ENCODE peak calls at places on chromosomes 3 and 15, in four cellular contexts. A is NCI-H345; X is stimulated activated CD8-positive, alpha-beta memory T cell treated with anti-CD3 and anti-CD28 coated beads, Interleukin-15, amount 100 ng/mL, for 4 hours; H is cortex of kidney. F is an unnamed sample.

GRCh38 chr3:111538111-111538510 is 3.9 kb upstream of the CD96 start:
- DNase-seq in A (no peak), X (no peak), H (no peak), F (no peak)

GRCh38 chr15:52808441-52808840 is 18.3 kb upstream of the ONECUT1 start:
- DNase-seq in A (no peak), X (no peak), H (no peak), F (no peak)

GRCh38 chr3:17111556-17111955 is 226.8 kb downstream of the PLCL2 start:
- DNase-seq in A (no peak), X (no peak), H (no peak), F (no peak)

GRCh38 chr3:160133757-160134156 is 91.5 kb upstream of the C3orf80 start:
- DNase-seq in A (no peak), X (no peak), H (no peak), F (no peak)

GRCh38 chr3:123605789-123606234 is 21.0 kb upstream of the HACD2 start:
- DNase-seq in A (no peak), X (no peak), H (no peak), F (no peak)

GRCh38 chr3:115692887-115693524 is 69.7 kb downstream of the GAP43 start:
- DNase-seq in A (peak), X (peak), H (no peak), F (peak)

GRCh38 chr3:146501752-146502151 is 32.4 kb upstream of the PLSCR2 start:
- DNase-seq in A (no peak), X (no peak), H (no peak), F (no peak)

GRCh38 chr15:85495542-85495941 is 115.1 kb downstream of the AKAP13 start:
- DNase-seq in A (no peak), X (no peak), H (no peak), F (no peak)

GRCh38 chr3:16740531-16740930 is 135.3 kb upstream of the DAZL start:
- DNase-seq in A (no peak), X (no peak), H (no peak), F (no peak)

GRCh38 chr15:31273258-31273941 is 53.2 kb upstream of the KLF13 start:
- DNase-seq in A (no peak), X (no peak), H (no peak), F (no peak)

GRCh38 chr3:14822875-14823807 is 4.4 kb downstream of the FGD5 start:
- DNase-seq in A (peak), X (no peak), H (no peak), F (no peak)

GRCh38 chr15:88467935-88468528 is 524 bp downstream of the MRPS11 start:
- DNase-seq in A (no peak), X (no peak), H (no peak), F (peak)

GRCh38 chr15:65937476-65937875 is 68.2 kb downstream of the RAB11A start:
- DNase-seq in A (no peak), X (no peak), H (no peak), F (no peak)

GRCh38 chr15:68821190-68821897 is 649 bp upstream of the ANP32A start:
- DNase-seq in A (no peak), X (no peak), H (no peak), F (no peak)

GRCh38 chr15:36239509-36239908 is 339.9 kb upstream of the CDIN1 start:
- DNase-seq in A (no peak), X (no peak), H (no peak), F (no peak)

GRCh38 chr3:43363621-43364266 is 77.4 kb downstream of the SNRK start:
- DNase-seq in A (no peak), X (no peak), H (no peak), F (no peak)

GRCh38 chr3:122101646-122102045 is 46.5 kb downstream of the CD86 start:
- DNase-seq in A (peak), X (no peak), H (no peak), F (peak)

GRCh38 chr15:91357527-91357926 is 257.5 kb downstream of the SV2B start:
- DNase-seq in A (no peak), X (no peak), H (no peak), F (no peak)

GRCh38 chr15:33975023-33975565 is 6.8 kb downstream of the CHRM5 start:
- DNase-seq in A (no peak), X (no peak), H (no peak), F (no peak)

GRCh38 chr3:69033470-69033869 is 18.7 kb downstream of the TMF1 start:
- DNase-seq in A (no peak), X (no peak), H (no peak), F (no peak)

GRCh38 chr3:9143180-9143579 is 106.3 kb downstream of the SRGAP3 start:
- DNase-seq in A (no peak), X (no peak), H (no peak), F (no peak)

GRCh38 chr3:41602121-41602520 is 359.8 kb downstream of the ULK4 start:
- DNase-seq in A (no peak), X (no peak), H (no peak), F (no peak)

GRCh38 chr15:47570451-47570850 is 146.9 kb upstream of the SEMA6D start:
- DNase-seq in A (no peak), X (no peak), H (no peak), F (no peak)

GRCh38 chr15:73051402-73051810 is 857 bp upstream of the NEO1 start:
- DNase-seq in A (no peak), X (no peak), H (no peak), F (no peak)

GRCh38 chr3:112761062-112761638 is 85.5 kb downstream of the CD200R1L start:
- DNase-seq in A (no peak), X (no peak), H (no peak), F (no peak)

GRCh38 chr3:48130321-48130881 is 57.8 kb downstream of the CDC25A start:
- DNase-seq in A (no peak), X (no peak), H (no peak), F (peak)

GRCh38 chr15:33067456-33067855 is 127.1 kb downstream of the FMN1 start:
- DNase-seq in A (no peak), X (no peak), H (no peak), F (no peak)

GRCh38 chr3:108662141-108662738 is 72.7 kb downstream of the DZIP3 start:
- DNase-seq in A (peak), X (peak), H (no peak), F (peak)

GRCh38 chr15:69573815-69574472 is 121.3 kb downstream of the RPLP1 start:
- DNase-seq in A (no peak), X (peak), H (no peak), F (no peak)

GRCh38 chr3:67083277-67083676 is 85.2 kb downstream of the KBTBD8 start:
- DNase-seq in A (no peak), X (peak), H (no peak), F (no peak)

GRCh38 chr3:150412599-150413069 is 4.5 kb downstream of the TSC22D2 start:
- DNase-seq in A (no peak), X (no peak), H (no peak), F (peak)

GRCh38 chr3:141331370-141332318 is 36.7 kb upstream of the ZBTB38 start:
- DNase-seq in A (no peak), X (no peak), H (no peak), F (peak)

GRCh38 chr15:70715840-70716510 is 47.4 kb downstream of the UACA start:
- DNase-seq in A (no peak), X (no peak), H (no peak), F (peak)

GRCh38 chr3:48709051-48709461 is 8.0 kb downstream of the IP6K2 start:
- DNase-seq in A (no peak), X (no peak), H (no peak), F (no peak)

GRCh38 chr3:111999924-112000835 is 1.5 kb downstream of the TAGLN3 start:
- DNase-seq in A (peak), X (no peak), H (no peak), F (no peak)

GRCh38 chr15:79903626-79904025 is 6.8 kb upstream of the MTHFS start:
- DNase-seq in A (no peak), X (no peak), H (no peak), F (no peak)

GRCh38 chr3:142498397-142499180 is 50.8 kb upstream of the XRN1 start:
- DNase-seq in A (no peak), X (no peak), H (no peak), F (no peak)

GRCh38 chr3:60147249-60147648 is 1097.4 kb upstream of the CFAP20DC start:
- DNase-seq in A (no peak), X (no peak), H (no peak), F (no peak)